ENCODE peak calls at places on chromosomes 1 and 21, in eight cellular contexts. N, H, V, Z, B, O, G and C are unnamed samples.

GRCh38 chr1:31577515-31578191 is 1.3 kb downstream of the TINAGL1 start:
- DNase-seq in N (peak; percentile 54), H (no peak), V (no peak), Z (no peak), B (peak; percentile 23), O (no peak), G (no peak), C (no peak)

GRCh38 chr1:57835620-57836019 is 411.8 kb upstream of the DAB1 start:
- DNase-seq in N (peak; percentile 13), H (no peak), V (no peak), Z (no peak), B (no peak), O (no peak), G (no peak), C (no peak)

GRCh38 chr1:223036479-223036845 is 106.6 kb downstream of the TLR5 start:
- DNase-seq in N (no peak), H (no peak), V (no peak), Z (no peak), B (no peak), O (no peak), G (no peak), C (no peak)

GRCh38 chr1:2004867-2005266 is 1.3 kb upstream of the CFAP74 start:
- DNase-seq in N (no peak), H (no peak), V (no peak), Z (no peak), B (no peak), O (no peak), G (no peak), C (no peak)

GRCh38 chr1:235025422-235025984 is 103.1 kb downstream of the TOMM20 start:
- DNase-seq in N (no peak), H (no peak), V (no peak), Z (no peak), B (no peak), O (no peak), G (no peak), C (no peak)

GRCh38 chr1:70284366-70284765 is 63.2 kb downstream of the SRSF11 start:
- DNase-seq in N (no peak), H (no peak), V (no peak), Z (no peak), B (no peak), O (no peak), G (no peak), C (no peak)

GRCh38 chr1:198155253-198155652 is 1.5 kb upstream of the NEK7 start:
- DNase-seq in N (peak; percentile 32), H (no peak), V (no peak), Z (peak; percentile 71), B (no peak), O (no peak), G (no peak), C (no peak)

GRCh38 chr21:44382536-44382935 is 29.1 kb downstream of the TRPM2 start:
- DNase-seq in N (no peak), H (no peak), V (peak; percentile 26), Z (no peak), B (no peak), O (no peak), G (no peak), C (no peak)

GRCh38 chr1:28971980-28972771 is 57.8 kb downstream of the EPB41 start:
- DNase-seq in N (peak; percentile 82), H (peak; percentile 1), V (no peak), Z (peak; percentile 90), B (no peak), O (peak; percentile 11), G (no peak), C (peak; percentile 17)

GRCh38 chr21:36693144-36694040 is 5.5 kb upstream of the SIM2 start:
- DNase-seq in N (peak; percentile 39), H (no peak), V (peak; percentile 68), Z (no peak), B (no peak), O (no peak), G (no peak), C (no peak)

GRCh38 chr1:81679972-81680371 is 120.8 kb upstream of the ADGRL2 start:
- DNase-seq in N (peak; percentile 27), H (no peak), V (no peak), Z (no peak), B (no peak), O (no peak), G (no peak), C (no peak)

GRCh38 chr1:147735423-147735822 is 25.0 kb downstream of the GJA5 start:
- DNase-seq in N (no peak), H (no peak), V (no peak), Z (no peak), B (no peak), O (no peak), G (no peak), C (no peak)

GRCh38 chr21:44767834-44768831 is 33.5 kb downstream of the UBE2G2 start:
- DNase-seq in N (no peak), H (no peak), V (peak; percentile 33), Z (no peak), B (no peak), O (no peak), G (no peak), C (no peak)

GRCh38 chr1:169594391-169594790 is 8.1 kb upstream of the F5 start:
- DNase-seq in N (no peak), H (no peak), V (no peak), Z (no peak), B (no peak), O (no peak), G (no peak), C (no peak)

GRCh38 chr1:6703016-6703415 is 1.4 kb upstream of the DNAJC11 start:
- DNase-seq in N (peak; percentile 7), H (no peak), V (no peak), Z (no peak), B (no peak), O (no peak), G (no peak), C (no peak)

GRCh38 chr1:9573723-9574122 is 15.0 kb upstream of the TMEM201 start:
- DNase-seq in N (no peak), H (no peak), V (no peak), Z (no peak), B (no peak), O (no peak), G (no peak), C (no peak)

GRCh38 chr1:166915941-166916340 is 39.9 kb upstream of the TADA1 start:
- DNase-seq in N (peak; percentile 90), H (no peak), V (no peak), Z (no peak), B (no peak), O (no peak), G (no peak), C (no peak)

GRCh38 chr1:110880708-110881374 is 7.9 kb downstream of the CD53 start:
- DNase-seq in N (peak; percentile 68), H (no peak), V (no peak), Z (no peak), B (no peak), O (peak; percentile 52), G (no peak), C (no peak)

GRCh38 chr1:181936768-181937581 is 124.5 kb downstream of the ZNF648 start:
- DNase-seq in N (peak; percentile 56), H (peak; percentile 75), V (peak; percentile 47), Z (no peak), B (peak; percentile 87), O (peak; percentile 8), G (no peak), C (peak; percentile 24)

GRCh38 chr1:62687421-62687902 is 724 bp downstream of the DOCK7 start:
- DNase-seq in N (peak; percentile 45), H (peak; percentile 67), V (no peak), Z (no peak), B (peak; percentile 52), O (peak; percentile 10), G (no peak), C (no peak)

GRCh38 chr1:5254975-5255374 is 600.6 kb downstream of the AJAP1 start:
- DNase-seq in N (no peak), H (no peak), V (peak; percentile 13), Z (no peak), B (no peak), O (no peak), G (no peak), C (no peak)

GRCh38 chr1:35855016-35855700 is 27.9 kb upstream of the AGO1 start:
- DNase-seq in N (no peak), H (no peak), V (no peak), Z (no peak), B (peak; percentile 41), O (no peak), G (no peak), C (no peak)

GRCh38 chr21:25708467-25709065 is 26.1 kb downstream of the ATP5PF start:
- DNase-seq in N (peak; percentile 31), H (no peak), V (peak; percentile 49), Z (no peak), B (peak; percentile 66), O (peak; percentile 40), G (peak; percentile 9), C (peak; percentile 6)

GRCh38 chr1:177424746-177425145 is 254.0 kb downstream of the BRINP2 start:
- DNase-seq in N (no peak), H (no peak), V (no peak), Z (no peak), B (no peak), O (no peak), G (no peak), C (no peak)

GRCh38 chr1:9699361-9699760 is 47.8 kb downstream of the PIK3CD start:
- DNase-seq in N (no peak), H (no peak), V (no peak), Z (no peak), B (no peak), O (no peak), G (no peak), C (no peak)

GRCh38 chr1:15326691-15327530 is 79.9 kb downstream of the FHAD1 start:
- DNase-seq in N (peak; percentile 85), H (no peak), V (no peak), Z (peak; percentile 72), B (no peak), O (no peak), G (no peak), C (no peak)

GRCh38 chr1:89943846-89944781 is 50.8 kb upstream of the ZNF326 start:
- DNase-seq in N (no peak), H (no peak), V (no peak), Z (no peak), B (no peak), O (no peak), G (no peak), C (no peak)

GRCh38 chr1:186474208-186474607 is 13.3 kb upstream of the PDC start:
- DNase-seq in N (peak; percentile 62), H (no peak), V (no peak), Z (no peak), B (peak; percentile 16), O (no peak), G (no peak), C (no peak)